ENCODE peak calls at places on chromosomes 4 and X, in four cellular contexts. T is activated CD4-positive, CD25-positive, alpha-beta regulatory T cell; K is RWPE1; M is EL. Q is an unnamed sample.

GRCh38 chr4:48067536-48067935 is 51.0 kb downstream of the NIPAL1 start:
- DNase-seq in T (no peak), K (no peak), M (no peak), Q (no peak)

GRCh38 chr4:80393246-80393969 is 57.9 kb downstream of the CFAP299 start:
- DNase-seq in T (no peak), K (peak; percentile 20), M (peak; percentile 75), Q (peak; percentile 78)

GRCh38 chr4:146525754-146526153 is 4.0 kb upstream of the SLC10A7 start:
- DNase-seq in T (no peak), K (no peak), M (no peak), Q (no peak)

GRCh38 chr4:156169011-156169410 is 215.3 kb upstream of the CTSO start:
- DNase-seq in T (no peak), K (peak; percentile 14), M (peak; percentile 90), Q (peak; percentile 90)

GRCh38 chr4:158861281-158861680 is 92.5 kb downstream of the FNIP2 start:
- DNase-seq in T (no peak), K (no peak), M (no peak), Q (no peak)

GRCh38 chr4:1985287-1985686 is 23.5 kb downstream of the NELFA start:
- DNase-seq in T (no peak), K (no peak), M (no peak), Q (no peak)

GRCh38 chr4:76208005-76208765 is 5.4 kb downstream of the SCARB2 start:
- DNase-seq in T (no peak), K (peak; percentile 65), M (peak; percentile 91), Q (peak; percentile 90)

GRCh38 chrX:49206543-49206942 is 6.5 kb upstream of the SYP start:
- DNase-seq in T (no peak), K (no peak), M (no peak), Q (no peak)

GRCh38 chrX:115183980-115184379 is 5.2 kb upstream of the RBMXL3 start:
- DNase-seq in T (no peak), K (no peak), M (peak; percentile 31), Q (peak; percentile 27)

GRCh38 chr4:168183717-168184571 is 91.6 kb downstream of the ANXA10 start:
- DNase-seq in T (no peak), K (peak; percentile 28), M (peak; percentile 51), Q (peak; percentile 50)

GRCh38 chr4:67366341-67366861 is 178.9 kb downstream of the CENPC start:
- DNase-seq in T (no peak), K (no peak), M (peak; percentile 2), Q (no peak)

GRCh38 chr4:78568640-78569261 is 17.2 kb downstream of the ANXA3 start:
- DNase-seq in T (no peak), K (no peak), M (no peak), Q (no peak)

GRCh38 chrX:76617020-76617419 is 189.5 kb downstream of the MAGEE1 start:
- DNase-seq in T (no peak), K (no peak), M (no peak), Q (no peak)

GRCh38 chrX:113594504-113594903 is 753.9 kb upstream of the AMOT start:
- DNase-seq in T (no peak), K (no peak), M (peak; percentile 8), Q (no peak)

GRCh38 chr4:885353-885752 is 46.8 kb downstream of the GAK start:
- DNase-seq in T (no peak), K (no peak), M (no peak), Q (no peak)

GRCh38 chrX:153874366-153875125 is 11.4 kb downstream of the L1CAM start:
- DNase-seq in T (no peak), K (no peak), M (no peak), Q (no peak)